ENCODE peak calls at places on chromosomes 7 and 10, in eight cellular contexts. T is small intestine, G is transverse colon, Q is cardiac muscle cell, L is endodermal cell, Y is endothelial cell of umbilical vein, K is mammary epithelial cell, H is H9. V is an unnamed sample.

GRCh38 chr10:75208177-75208576 is 2.4 kb upstream of the VDAC2 start:
- DNase-seq in T (no peak), G (no peak), Q (peak; percentile 55), L (peak; percentile 53), Y (no peak), K (peak; percentile 98), H (no peak), V (peak; percentile 61)

GRCh38 chr10:87658383-87658795 is 1.3 kb upstream of the PAPSS2 start:
- DNase-seq in T (no peak), G (no peak), Q (no peak), L (no peak), Y (peak; percentile 35), K (no peak), H (no peak), V (no peak)

GRCh38 chr10:119026301-119027110 is 3.0 kb upstream of the NANOS1 start:
- DNase-seq in T (no peak), G (no peak), Q (no peak), L (peak; percentile 47), Y (peak; percentile 47), K (no peak), H (no peak), V (no peak)

GRCh38 chr7:114082934-114083647 is 164.3 kb upstream of the PPP1R3A start:
- DNase-seq in T (peak; percentile 37), G (peak; percentile 46), Q (peak; percentile 24), L (peak; percentile 84), Y (peak; percentile 63), K (no peak), H (peak; percentile 60), V (no peak)

GRCh38 chr7:22123139-22123538 is 177.4 kb upstream of the CDCA7L start:
- DNase-seq in T (peak; percentile 7), G (no peak), Q (no peak), L (no peak), Y (peak; percentile 81), K (no peak), H (no peak), V (no peak)

GRCh38 chr7:103636153-103636552 is 190.1 kb upstream of the SLC26A5 start:
- DNase-seq in T (no peak), G (no peak), Q (peak; percentile 34), L (peak; percentile 64), Y (peak; percentile 21), K (peak; percentile 38), H (no peak), V (no peak)

GRCh38 chr10:118840071-118840775 is 85.5 kb upstream of the CACUL1 start:
- DNase-seq in T (peak; percentile 9), G (peak; percentile 23), Q (peak; percentile 16), L (peak; percentile 60), Y (no peak), K (peak; percentile 95), H (no peak), V (no peak)

GRCh38 chr7:36115448-36116321 is 37.4 kb upstream of the EEPD1 start:
- DNase-seq in T (peak; percentile 97), G (peak; percentile 78), Q (peak; percentile 96), L (no peak), Y (peak; percentile 65), K (peak; percentile 95), H (no peak), V (no peak)

GRCh38 chr7:55118426-55118825 is 99.6 kb downstream of the EGFR start:
- DNase-seq in T (no peak), G (no peak), Q (no peak), L (no peak), Y (no peak), K (no peak), H (no peak), V (no peak)

GRCh38 chr10:35041502-35041879 is 48.6 kb downstream of the CUL2 start:
- DNase-seq in T (no peak), G (no peak), Q (no peak), L (no peak), Y (no peak), K (peak; percentile 33), H (no peak), V (no peak)

GRCh38 chr7:46207931-46208634 is 287.0 kb upstream of the IGFBP3 start:
- DNase-seq in T (peak; percentile 79), G (no peak), Q (no peak), L (no peak), Y (no peak), K (no peak), H (no peak), V (no peak)

GRCh38 chr7:112129655-112130323 is 76.4 kb downstream of the DOCK4 start:
- DNase-seq in T (no peak), G (no peak), Q (no peak), L (peak; percentile 50), Y (peak; percentile 68), K (peak; percentile 25), H (no peak), V (peak; percentile 48)

GRCh38 chr10:78691301-78692030 is 377.3 kb upstream of the ZMIZ1 start:
- DNase-seq in T (no peak), G (no peak), Q (no peak), L (peak; percentile 11), Y (no peak), K (no peak), H (no peak), V (no peak)

GRCh38 chr10:89369142-89370105 is 8.4 kb upstream of the IFIT1B start:
- DNase-seq in T (no peak), G (no peak), Q (peak; percentile 71), L (peak; percentile 48), Y (peak; percentile 61), K (no peak), H (no peak), V (no peak)

DNA sequence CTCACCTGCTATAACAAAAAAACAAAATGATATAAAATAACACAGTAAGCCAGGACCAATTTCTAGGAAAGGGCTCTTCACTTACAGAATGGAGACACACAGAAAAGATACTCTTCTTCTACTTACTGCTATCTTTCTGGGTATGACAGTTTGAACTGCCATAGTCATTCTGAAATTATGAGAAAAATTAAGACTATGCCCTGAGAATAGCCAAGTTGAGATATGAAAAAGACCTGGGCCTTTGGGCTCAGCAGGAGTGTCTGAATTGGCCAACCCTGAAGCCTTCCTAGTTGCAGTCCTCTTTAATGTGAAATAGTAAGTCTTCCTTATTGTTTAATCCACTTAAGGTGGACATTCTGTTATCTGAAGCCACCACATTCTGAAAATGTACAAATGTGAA is 519.5 kb downstream of the GRID1 start:
- DNase-seq in T (no peak), G (no peak), Q (no peak), L (no peak), Y (no peak), K (no peak), H (no peak), V (no peak)
- H3K27ac ChIP-seq in T (no peak overlapping the region), G (no peak overlapping the region), Q (no peak overlapping the region), L (no peak overlapping the region), Y (no peak overlapping the region), K (no peak overlapping the region), H (no peak overlapping the region), V (no peak overlapping the region)

GRCh38 chr7:150463461-150463860 is 13.0 kb downstream of the GIMAP8 start:
- DNase-seq in T (no peak), G (no peak), Q (no peak), L (no peak), Y (no peak), K (no peak), H (no peak), V (no peak)

GRCh38 chr7:150468241-150468640 is 17.8 kb downstream of the GIMAP8 start:
- DNase-seq in T (no peak), G (no peak), Q (no peak), L (no peak), Y (no peak), K (no peak), H (no peak), V (no peak)

GRCh38 chr7:150465414-150465813 is 15.0 kb downstream of the GIMAP8 start:
- DNase-seq in T (no peak), G (no peak), Q (no peak), L (no peak), Y (peak; percentile 27), K (peak; percentile 63), H (no peak), V (no peak)

GRCh38 chr7:150464962-150465361 is 14.5 kb downstream of the GIMAP8 start:
- DNase-seq in T (no peak), G (no peak), Q (no peak), L (no peak), Y (no peak), K (no peak), H (no peak), V (no peak)

DNA sequence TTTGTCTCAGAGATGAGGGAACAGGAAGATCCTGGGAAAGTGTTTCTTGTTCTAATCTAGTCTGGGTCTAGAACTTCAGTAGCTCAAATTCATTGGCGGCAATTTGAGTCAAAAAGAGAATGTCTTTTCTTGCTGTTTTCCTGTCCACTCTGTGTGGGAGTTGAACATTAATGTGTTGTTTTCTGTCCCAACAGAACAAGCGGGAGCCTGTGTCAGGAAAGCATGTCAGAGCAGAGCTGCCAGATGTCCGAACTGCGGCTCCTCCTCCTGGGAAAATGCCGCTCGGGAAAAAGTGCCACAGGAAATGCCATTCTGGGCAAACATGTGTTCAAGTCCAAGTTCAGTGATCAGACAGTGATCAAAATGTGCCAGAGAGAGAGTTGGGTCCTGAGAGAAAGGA is 16.0 kb downstream of the GIMAP8 start:
- DNase-seq in T (no peak), G (no peak), Q (no peak), L (no peak), Y (peak; percentile 93), K (peak; percentile 67), H (no peak), V (no peak)
- H3K27ac ChIP-seq in T (no peak overlapping the region), G (no peak overlapping the region), Q (no peak overlapping the region), L (no peak overlapping the region), Y (peak overlapping the region; percentile 53), K (peak overlapping the region; percentile 33), H (no peak overlapping the region), V (no peak overlapping the region)

DNA sequence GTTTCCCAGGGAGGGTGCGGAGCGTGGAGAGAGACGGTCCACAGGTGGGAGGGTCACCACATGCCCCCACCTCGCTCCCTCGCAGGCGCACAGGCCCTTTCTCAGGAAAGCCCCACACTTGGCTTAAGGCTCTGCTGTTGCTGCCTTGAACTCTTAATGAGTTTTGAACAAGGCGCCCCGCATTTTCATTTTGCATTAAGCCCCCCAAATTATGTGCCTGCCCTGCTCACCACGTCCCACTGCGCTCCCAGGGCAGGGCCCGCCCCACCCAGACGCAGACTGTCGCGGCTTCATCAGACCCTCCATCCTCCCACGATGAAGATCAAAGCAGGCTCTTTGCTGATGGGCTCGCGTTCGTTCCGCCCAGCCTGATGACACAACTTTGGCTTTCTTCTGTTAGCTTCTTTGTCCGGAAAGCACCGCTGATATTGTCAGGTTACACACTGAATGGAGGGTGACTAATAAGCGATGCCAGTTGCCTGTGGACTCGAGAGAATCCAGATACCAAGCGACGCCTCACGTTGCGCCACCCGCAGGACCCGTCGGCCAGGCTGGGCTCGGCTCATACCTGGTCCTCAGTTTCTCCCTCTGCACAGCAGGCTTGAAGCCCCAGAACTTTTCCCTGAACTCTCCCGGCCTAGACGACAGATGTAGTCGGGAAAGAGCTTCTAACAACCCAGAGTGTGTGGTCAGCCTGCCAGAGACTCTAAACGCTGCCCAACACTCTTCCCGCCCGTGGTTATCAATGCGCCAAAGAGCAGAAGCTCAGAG is 9.5 kb downstream of the CALML3 start:
- DNase-seq in T (no peak), G (peak; percentile 4), Q (peak; percentile 72), L (peak; percentile 27), Y (no peak), K (peak; percentile 97), H (no peak), V (no peak)
- H3K27ac ChIP-seq in T (no peak overlapping the region), G (no peak overlapping the region), Q (no peak overlapping the region), L (no peak overlapping the region), Y (no peak overlapping the region), K (peak overlapping the region; percentile 93), H (no peak overlapping the region), V (no peak overlapping the region)

DNA sequence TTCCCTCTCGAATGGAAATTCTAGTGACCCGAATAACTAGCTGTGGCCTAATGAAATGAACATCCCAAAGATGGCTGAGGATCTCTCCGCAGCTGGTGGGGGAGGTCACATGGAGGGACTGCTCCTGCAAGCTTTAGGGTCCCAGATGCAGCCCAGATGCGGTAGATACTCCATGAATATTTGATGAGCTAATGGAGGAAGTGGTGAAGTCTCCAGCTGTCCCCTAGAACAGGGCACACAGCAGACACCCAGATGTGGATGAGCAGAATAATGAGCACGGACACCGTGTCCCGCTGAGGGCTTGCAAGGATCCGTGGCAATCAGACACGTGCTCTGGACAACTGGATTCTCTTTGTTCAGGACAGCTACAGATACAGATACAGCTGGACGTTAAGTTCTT is 59.2 kb downstream of the DENND2A start:
- DNase-seq in T (no peak), G (no peak), Q (no peak), L (no peak), Y (no peak), K (no peak), H (no peak), V (no peak)
- H3K27ac ChIP-seq in T (no peak overlapping the region), G (no peak overlapping the region), Q (no peak overlapping the region), L (no peak overlapping the region), Y (no peak overlapping the region), K (no peak overlapping the region), H (no peak overlapping the region), V (no peak overlapping the region)

V was measured in prostate gland.